ENCODE peak calls at places on chromosomes 6 and 20, in eight cellular contexts. Y, E, U, G, Z, P, N and I are unnamed samples.

GRCh38 chr6:167683028-167683862 is 143.5 kb upstream of the AFDN start:
- DNase-seq in G (peak; percentile 95), P (peak; percentile 74), U (no peak), E (no peak), Y (peak; percentile 97), Z (peak; percentile 93), N (no peak), I (peak; percentile 63)

GRCh38 chr20:63496404-63497120 is 2.3 kb downstream of the EEF1A2 start:
- DNase-seq in U (no peak), E (no peak), G (no peak), P (no peak), N (no peak), Z (no peak), Y (no peak), I (no peak)

GRCh38 chr20:45346851-45347250 is 1.4 kb downstream of the SDC4 start:
- DNase-seq in N (no peak), Y (no peak), P (no peak), E (peak; percentile 31), Z (no peak), U (no peak), G (no peak), I (no peak)

GRCh38 chr20:51531141-51531710 is 11.3 kb downstream of the NFATC2 start:
- DNase-seq in G (peak; percentile 12), Y (no peak), Z (no peak), N (no peak), P (no peak), E (no peak), U (peak; percentile 68), I (peak; percentile 45)

GRCh38 chr6:133396630-133397335 is 155.6 kb downstream of the EYA4 start:
- DNase-seq in G (no peak), Z (no peak), U (no peak), Y (no peak), N (no peak), P (no peak), E (peak; percentile 45), I (peak; percentile 63)

GRCh38 chr6:35287671-35288396 is 9.8 kb upstream of the DEF6 start:
- DNase-seq in G (no peak), Z (no peak), E (no peak), P (no peak), Y (no peak), N (no peak), U (no peak), I (peak; percentile 72)

GRCh38 chr6:43628392-43629103 is 516 bp downstream of the GTPBP2 start:
- DNase-seq in P (peak; percentile 75), N (peak; percentile 79), U (peak; percentile 13), Y (peak; percentile 46), Z (peak; percentile 42), G (peak; percentile 56), E (peak; percentile 67), I (peak; percentile 35)

GRCh38 chr6:137665342-137665741 is 171.1 kb upstream of the OLIG3 start:
- DNase-seq in U (no peak), P (no peak), Z (peak; percentile 5), N (no peak), G (no peak), E (no peak), Y (no peak), I (no peak)

GRCh38 chr6:33620584-33621395 is at the start of gene ITPR3:
- DNase-seq in Z (no peak), P (no peak), G (peak; percentile 69), E (peak; percentile 76), N (peak; percentile 93), Y (peak; percentile 92), U (peak; percentile 65), I (peak; percentile 56)

GRCh38 chr6:33623895-33624381 is 2.8 kb downstream of the ITPR3 start:
- DNase-seq in G (no peak), U (no peak), P (no peak), N (no peak), Y (no peak), E (no peak), Z (no peak), I (no peak)

GRCh38 chr6:33620158-33620583 is 951 bp upstream of the ITPR3 start:
- DNase-seq in P (no peak), N (peak; percentile 61), U (no peak), G (no peak), Y (no peak), Z (no peak), E (peak; percentile 75), I (peak; percentile 51)

GRCh38 chr6:33622456-33623431 is 1.6 kb downstream of the ITPR3 start:
- DNase-seq in P (no peak), G (peak; percentile 39), E (peak; percentile 57), U (no peak), N (no peak), Y (peak; percentile 30), Z (no peak), I (peak; percentile 36)

GRCh38 chr6:33621396-33622388 is 570 bp downstream of the ITPR3 start:
- DNase-seq in P (no peak), G (no peak), E (peak; percentile 27), Z (no peak), N (peak; percentile 74), U (no peak), Y (no peak), I (peak; percentile 63)
- H3K4me3 ChIP-seq in P (peak overlapping the region; percentile 29), G (peak overlapping the region; percentile 65), E (peak overlapping the region; percentile 86), Z (peak overlapping the region; percentile 63), N (peak overlapping the region; percentile 98), U (peak overlapping the region; percentile 95), Y (peak overlapping the region; percentile 63), I (peak overlapping the region; percentile 64)

DNA sequence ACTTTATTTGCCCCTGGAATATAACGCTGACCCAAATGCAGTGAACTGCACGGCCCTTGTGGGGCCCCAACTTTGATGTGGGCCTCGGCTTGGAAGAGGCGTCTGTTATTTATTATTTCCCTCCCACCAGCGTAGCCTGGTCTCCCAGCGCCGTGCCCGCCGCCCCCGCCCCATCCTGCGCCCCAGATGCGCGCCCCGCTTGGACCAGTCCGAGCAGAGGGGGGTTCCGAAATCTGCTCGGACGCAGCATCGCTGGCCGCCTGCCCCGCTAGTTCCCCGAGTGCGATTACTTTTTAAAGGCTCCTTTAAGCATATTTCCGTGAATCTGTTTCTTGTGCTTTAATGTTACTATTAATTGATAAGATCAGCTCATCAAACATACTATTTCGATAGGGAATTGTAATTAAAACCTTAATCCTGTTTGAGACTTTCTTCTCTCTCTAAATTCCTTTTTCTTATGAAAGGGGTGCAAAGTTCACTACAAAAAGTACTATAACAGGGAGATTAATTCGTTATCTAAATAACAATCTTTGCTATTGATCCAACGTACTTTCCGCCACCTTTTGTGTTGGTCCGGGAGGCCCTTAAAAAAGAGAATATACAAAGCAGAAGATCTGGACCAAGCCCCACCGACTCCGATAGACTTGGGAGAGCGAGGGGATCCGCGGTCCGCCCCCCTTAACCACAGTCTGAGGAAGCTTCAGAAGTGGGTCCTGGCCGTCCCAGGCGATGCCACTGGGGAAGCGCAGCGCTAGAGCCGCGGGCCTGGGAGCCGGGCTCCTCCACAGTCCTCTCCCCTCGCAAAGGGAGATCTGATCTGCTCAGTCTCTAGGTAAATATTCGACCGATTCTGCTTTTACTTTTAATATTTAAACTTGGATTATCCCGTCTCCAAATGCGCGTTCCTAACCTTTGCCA is 10.1 kb downstream of the POU3F2 start:
- DNase-seq in U (no peak), Z (no peak), P (no peak), Y (no peak), G (no peak), N (no peak), E (no peak), I (no peak)
- H3K4me3 ChIP-seq in U (no peak overlapping the region), Z (peak overlapping the region; percentile 39), P (no peak overlapping the region), Y (peak overlapping the region; percentile 14), G (no peak overlapping the region), N (peak overlapping the region; percentile 21), E (no peak overlapping the region), I (peak overlapping the region; percentile 13)

DNA sequence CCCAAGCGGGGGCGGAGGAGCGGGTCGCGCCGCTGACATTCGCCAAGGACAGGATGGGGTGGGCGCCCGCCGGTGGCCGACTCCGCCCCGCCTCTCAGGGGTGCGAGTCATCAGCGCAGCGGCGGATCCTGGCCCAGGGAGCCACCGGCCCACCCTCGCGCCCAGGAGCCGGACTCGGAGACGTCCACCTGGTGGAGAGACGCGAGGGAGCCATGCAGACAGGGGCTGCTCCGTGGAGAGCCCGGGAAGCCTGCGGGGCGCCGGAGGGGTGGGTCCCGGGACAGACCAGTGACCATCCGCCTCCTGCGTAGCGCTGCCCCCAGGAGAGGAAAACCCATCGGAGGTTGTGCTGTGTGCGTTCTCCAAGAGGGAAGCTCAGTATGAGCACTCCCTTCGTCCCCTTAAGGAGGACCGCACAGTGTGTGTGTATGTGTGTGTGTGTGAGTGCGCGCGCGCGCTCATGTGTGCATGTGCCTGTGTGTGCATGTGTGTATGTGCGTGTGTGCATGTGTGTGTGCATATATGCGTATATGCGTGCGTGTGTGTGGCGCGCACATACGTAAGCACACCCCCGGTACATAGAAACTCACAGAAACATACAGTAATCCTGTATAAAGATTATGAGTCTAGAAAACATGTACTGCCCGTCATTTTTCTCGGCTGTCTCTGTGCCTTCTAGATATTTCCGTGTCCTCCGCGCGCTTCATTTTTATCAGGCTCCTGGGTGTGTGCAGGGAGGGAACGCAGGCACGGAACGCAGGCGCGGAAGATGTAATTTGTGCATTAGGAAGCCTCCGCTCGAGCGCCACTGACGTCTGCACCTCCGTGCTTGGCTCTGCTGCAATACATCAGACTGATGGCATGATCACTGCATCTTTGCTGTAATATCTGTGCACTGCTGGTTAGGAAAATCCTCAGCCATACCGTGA is 158.9 kb downstream of the TBXT start:
- DNase-seq in N (no peak), P (peak; percentile 51), Y (peak; percentile 85), E (no peak), G (peak; percentile 74), U (no peak), Z (peak; percentile 80), I (peak; percentile 32)
- H3K4me3 ChIP-seq in N (no peak overlapping the region), P (peak overlapping the region; percentile 17), Y (peak overlapping the region; percentile 58), E (peak overlapping the region; percentile 72), G (peak overlapping the region; percentile 61), U (no peak overlapping the region), Z (peak overlapping the region; percentile 66), I (peak overlapping the region; percentile 35)

GRCh38 chr20:62362590-62362940 is 4.5 kb downstream of the LAMA5 start:
- DNase-seq in U (no peak), G (no peak), N (no peak), P (no peak), Z (no peak), E (no peak), Y (no peak), I (no peak)

GRCh38 chr20:62365814-62366369 is 1.2 kb downstream of the LAMA5 start:
- DNase-seq in Z (no peak), G (no peak), E (no peak), U (no peak), N (peak; percentile 53), P (no peak), Y (no peak), I (peak; percentile 60)

GRCh38 chr20:62364911-62365736 is 2.0 kb downstream of the LAMA5 start:
- DNase-seq in Y (no peak), U (no peak), P (peak; percentile 91), N (no peak), G (no peak), E (no peak), Z (no peak), I (no peak)

GRCh38 chr20:62362991-62363919 is 3.9 kb downstream of the LAMA5 start:
- DNase-seq in G (no peak), E (no peak), Z (no peak), P (no peak), U (no peak), N (peak; percentile 22), Y (no peak), I (no peak)

DNA sequence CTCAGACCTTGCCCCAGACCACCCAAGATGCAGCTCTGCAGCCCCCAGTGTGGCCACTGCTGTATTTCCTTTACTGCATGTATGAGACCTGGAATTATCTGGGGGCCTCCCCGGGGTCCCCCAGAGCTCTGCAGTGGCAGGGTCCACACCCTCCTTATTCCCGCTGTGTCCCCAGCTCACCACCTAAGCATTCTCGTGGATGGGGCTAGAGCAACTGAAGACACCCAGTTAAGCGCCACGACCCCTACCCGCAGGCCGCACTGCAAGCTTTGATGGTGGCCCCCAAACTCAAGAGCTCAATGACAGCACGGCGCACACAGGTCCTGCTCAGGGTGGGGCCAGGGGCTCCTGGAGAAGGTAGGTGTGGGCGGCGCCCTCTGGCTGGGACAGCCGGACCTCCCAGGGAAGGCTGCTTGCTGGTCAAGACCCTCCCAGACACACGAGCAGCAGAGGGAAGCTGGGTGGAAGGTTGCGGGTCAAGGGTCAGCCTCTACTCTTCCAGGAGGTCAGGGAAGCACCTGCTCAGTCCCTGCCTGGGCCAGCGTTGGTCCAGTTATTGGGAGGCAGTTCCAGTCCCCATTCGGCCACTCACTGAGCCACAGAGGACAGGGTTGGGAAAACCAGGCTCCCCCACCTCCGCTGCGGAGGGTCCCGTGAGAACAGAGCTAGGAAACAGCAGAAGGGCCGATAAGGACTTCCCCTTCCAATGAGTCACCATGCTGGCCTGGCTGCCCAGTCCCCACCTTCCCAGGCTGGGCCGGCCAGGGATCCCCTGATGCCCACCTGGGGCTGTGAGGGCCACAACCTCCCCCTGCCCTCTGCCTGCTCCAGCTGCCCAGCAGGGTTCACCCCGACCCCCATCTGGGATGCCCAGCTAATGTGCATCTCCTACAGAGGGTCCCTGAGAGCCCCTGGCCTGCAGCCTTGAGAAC is 2.9 kb downstream of the LAMA5 start:
- DNase-seq in G (no peak), E (no peak), Z (peak; percentile 57), Y (peak; percentile 68), N (no peak), P (no peak), U (no peak), I (no peak)
- H3K4me3 ChIP-seq in G (no peak overlapping the region), E (no peak overlapping the region), Z (no peak overlapping the region), Y (peak overlapping the region; percentile 19), N (no peak overlapping the region), P (no peak overlapping the region), U (no peak overlapping the region), I (no peak overlapping the region)